ENCODE peak calls at places on chromosomes 7 and 10, in nine cellular contexts. B is cardiac muscle cell; S is NCI-H146; E is iPS DF 19.7; C is activated T-cell treated with anti-CD3 and anti-CD28 coated beads, Interleukin-2, amount 50 U/mL, for 72 hours; I is left cardiac atrium; W is germinal center; G is astrocyte of the spinal cord; R is T-cell. L is an unnamed sample.

GRCh38 chr10:118915161-118915560 is 114.4 kb upstream of the NANOS1 start:
- DNase-seq in B (no peak), S (no peak), E (no peak), C (no peak), I (no peak), W (no peak), G (no peak), R (no peak), L (no peak)

GRCh38 chr10:29120216-29120615 is 168.7 kb upstream of the LYZL1 start:
- DNase-seq in B (peak; percentile 75), S (no peak), E (no peak), C (no peak), I (no peak), W (no peak), G (peak; percentile 58), R (no peak), L (no peak)

GRCh38 chr10:69439350-69439739 is 11.9 kb upstream of the TSPAN15 start:
- DNase-seq in B (no peak), S (no peak), E (no peak), C (no peak), I (no peak), W (no peak), G (no peak), R (no peak), L (peak; percentile 21)

GRCh38 chr10:107091126-107091525 is 73.4 kb downstream of the SORCS1 start:
- DNase-seq in B (no peak), S (no peak), E (no peak), C (no peak), I (no peak), W (no peak), G (no peak), R (no peak), L (no peak)

GRCh38 chr7:144408116-144408515 is 4.6 kb upstream of the NOBOX start:
- DNase-seq in B (no peak), S (no peak), E (no peak), C (no peak), I (no peak), W (no peak), G (no peak), R (no peak), L (no peak)

GRCh38 chr7:96638669-96639068 is 71.0 kb downstream of the SEM1 start:
- DNase-seq in B (no peak), S (no peak), E (no peak), C (no peak), I (no peak), W (no peak), G (no peak), R (no peak), L (no peak)

GRCh38 chr7:68684246-68684850 is 913.9 kb upstream of the AUTS2 start:
- DNase-seq in B (peak; percentile 59), S (peak; percentile 93), E (no peak), C (no peak), I (no peak), W (no peak), G (peak; percentile 83), R (no peak), L (no peak)

GRCh38 chr10:77413231-77413630 is 224.4 kb downstream of the KCNMA1 start:
- DNase-seq in B (no peak), S (no peak), E (no peak), C (no peak), I (no peak), W (no peak), G (no peak), R (no peak), L (no peak)

GRCh38 chr10:80579849-80580645 is 42.3 kb downstream of the SH2D4B start:
- DNase-seq in B (no peak), S (no peak), E (no peak), C (no peak), I (no peak), W (no peak), G (no peak), R (no peak), L (no peak)

GRCh38 chr7:6475433-6476186 is 27.9 kb upstream of the DAGLB start:
- DNase-seq in B (no peak), S (no peak), E (no peak), C (no peak), I (no peak), W (no peak), G (no peak), R (no peak), L (no peak)

GRCh38 chr7:100013328-100013676 is 2.1 kb upstream of the ZKSCAN1 start:
- DNase-seq in B (no peak), S (no peak), E (no peak), C (peak; percentile 49), I (no peak), W (no peak), G (no peak), R (no peak), L (no peak)

GRCh38 chr10:43396061-43396927 is 12.7 kb downstream of the HNRNPF start:
- DNase-seq in B (peak; percentile 79), S (no peak), E (no peak), C (peak; percentile 83), I (peak; percentile 79), W (peak; percentile 82), G (peak; percentile 69), R (peak; percentile 40), L (no peak)

GRCh38 chr7:36810476-36810875 is 86.2 kb upstream of the AOAH start:
- DNase-seq in B (no peak), S (peak; percentile 90), E (no peak), C (no peak), I (no peak), W (no peak), G (no peak), R (no peak), L (no peak)

GRCh38 chr10:24446739-24447138 is 237.8 kb downstream of the KIAA1217 start:
- DNase-seq in B (peak; percentile 83), S (no peak), E (no peak), C (no peak), I (no peak), W (no peak), G (peak; percentile 96), R (no peak), L (no peak)

GRCh38 chr10:116038259-116038658 is 234.7 kb downstream of the GFRA1 start:
- DNase-seq in B (peak; percentile 42), S (no peak), E (no peak), C (no peak), I (peak; percentile 59), W (no peak), G (peak; percentile 13), R (no peak), L (peak; percentile 4)

GRCh38 chr10:79073784-79074432 is 5.1 kb downstream of the ZMIZ1 start:
- DNase-seq in B (peak; percentile 54), S (peak; percentile 30), E (no peak), C (no peak), I (peak; percentile 72), W (no peak), G (peak; percentile 50), R (no peak), L (no peak)

GRCh38 chr7:28395806-28396205 is 16.5 kb upstream of the CREB5 start:
- DNase-seq in B (peak; percentile 46), S (no peak), E (no peak), C (no peak), I (no peak), W (no peak), G (no peak), R (no peak), L (no peak)

GRCh38 chr7:76364198-76364584 is 5.4 kb upstream of the YWHAG start:
- DNase-seq in B (peak; percentile 78), S (no peak), E (no peak), C (peak; percentile 23), I (no peak), W (no peak), G (peak; percentile 74), R (no peak), L (peak; percentile 41)

L was measured in NCI-H460.